ENCODE peak calls at places on chromosomes 5 and 9, in four cellular contexts. H, Z, L and D are unnamed samples.

GRCh38 chr9:136848393-136849037 is 694 bp upstream of the PHPT1 start:
- DNase-seq in H (peak), Z (peak), L (peak), D (peak)

GRCh38 chr5:141326088-141326854 is 4.0 kb upstream of the PCDHGA1 start:
- DNase-seq in H (no peak), Z (peak), L (peak), D (peak)

GRCh38 chr5:139473105-139473504 is 2.3 kb downstream of the SMIM33 start:
- DNase-seq in H (no peak), Z (no peak), L (peak), D (no peak)

GRCh38 chr9:132166599-132166998 is 4.7 kb downstream of the NTNG2 start:
- DNase-seq in H (peak), Z (no peak), L (peak), D (peak)

GRCh38 chr5:159956074-159956473 is 39.8 kb downstream of the ADRA1B start:
- DNase-seq in H (no peak), Z (no peak), L (no peak), D (no peak)

GRCh38 chr9:78053627-78054026 is 22.0 kb upstream of the GNAQ start:
- DNase-seq in H (no peak), Z (no peak), L (no peak), D (no peak)

GRCh38 chr9:22036866-22037626 is 27.9 kb upstream of the CDKN2B start:
- DNase-seq in H (no peak), Z (no peak), L (no peak), D (no peak)

GRCh38 chr9:34451545-34451944 is 6.8 kb downstream of the FAM219A start:
- DNase-seq in H (no peak), Z (no peak), L (peak), D (peak)

GRCh38 chr5:95918421-95919006 is 43.1 kb downstream of the ELL2 start:
- DNase-seq in H (no peak), Z (no peak), L (peak), D (no peak)

GRCh38 chr5:57219386-57219785 is 45.5 kb downstream of the GPBP1 start:
- DNase-seq in H (no peak), Z (peak), L (no peak), D (no peak)

GRCh38 chr5:57215629-57216195 is 41.9 kb downstream of the GPBP1 start:
- DNase-seq in H (no peak), Z (no peak), L (no peak), D (no peak)

GRCh38 chr5:57225553-57225952 is 51.7 kb downstream of the GPBP1 start:
- DNase-seq in H (no peak), Z (no peak), L (no peak), D (no peak)

GRCh38 chr5:57216714-57217113 is 42.9 kb downstream of the GPBP1 start:
- DNase-seq in H (no peak), Z (no peak), L (no peak), D (no peak)

GRCh38 chr5:57221049-57221568 is 47.2 kb downstream of the GPBP1 start:
- DNase-seq in H (peak), Z (peak), L (peak), D (peak)
- TF ChIP-seq MYC in H (no peak), Z (no peak), L (no peak), D (no peak)

DNA sequence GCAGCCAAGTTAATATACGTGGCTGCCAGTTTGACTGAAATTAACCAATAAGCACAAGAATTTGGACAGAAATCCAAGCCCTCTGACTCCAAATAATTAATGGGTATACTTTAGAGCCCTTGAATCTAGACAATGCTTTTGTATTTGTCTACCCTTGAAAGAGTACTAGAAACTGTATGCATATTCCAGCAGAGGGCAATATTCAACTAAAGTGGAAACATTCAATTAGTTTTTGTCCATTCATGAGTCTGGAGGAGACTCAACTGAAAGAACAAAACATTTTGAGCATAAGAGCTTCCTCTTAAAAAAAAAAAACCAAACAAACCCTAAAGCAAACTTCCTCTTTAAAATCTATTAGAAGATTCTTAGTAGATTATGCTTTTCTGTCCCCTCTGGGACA is 157.8 kb downstream of the ARHGEF28 start:
- DNase-seq in H (no peak), Z (peak), L (no peak), D (peak)
- TF ChIP-seq CTCF in H (peak), Z (peak), L (no peak), D (peak)

GRCh38 chr5:58074717-58075116 is 385.2 kb downstream of the PLK2 start:
- DNase-seq in H (no peak), Z (no peak), L (no peak), D (no peak)

GRCh38 chr5:58071566-58071965 is 388.3 kb downstream of the PLK2 start:
- DNase-seq in H (no peak), Z (no peak), L (no peak), D (no peak)

GRCh38 chr5:58073246-58073645 is 386.6 kb downstream of the PLK2 start:
- DNase-seq in H (no peak), Z (no peak), L (no peak), D (no peak)

GRCh38 chr5:58074222-58074621 is 385.7 kb downstream of the PLK2 start:
- DNase-seq in H (no peak), Z (no peak), L (no peak), D (no peak)

GRCh38 chr5:58072202-58072791 is 387.6 kb downstream of the PLK2 start:
- DNase-seq in H (no peak), Z (no peak), L (no peak), D (no peak)
- H3K4me3 ChIP-seq in H (no peak), Z (no peak), L (no peak), D (no peak)

GRCh38 chr9:26746357-26747072 is 146.1 kb downstream of the CAAP1 start:
- DNase-seq in H (peak), Z (peak), L (no peak), D (no peak)
- TF ChIP-seq MYC in H (no peak), Z (no peak), L (no peak), D (no peak)

GRCh38 chr5:119078071-119078846 is 7.4 kb downstream of the DMXL1 start:
- DNase-seq in H (no peak), Z (no peak), L (no peak), D (no peak)
- TF ChIP-seq CTCF in H (no peak), Z (no peak), L (no peak), D (no peak)

GRCh38 chr5:14444988-14445387 is 136.6 kb upstream of the OTULINL start:
- DNase-seq in H (no peak), Z (no peak), L (no peak), D (no peak)
- H3K4me3 ChIP-seq in H (no peak), Z (no peak), L (no peak), D (no peak)

GRCh38 chr5:148928141-148928540 is 101.7 kb downstream of the ADRB2 start:
- DNase-seq in H (no peak), Z (no peak), L (no peak), D (no peak)
- TF ChIP-seq MYC in H (no peak), Z (no peak), L (no peak), D (no peak)